ENCODE peak calls at places on chromosomes 13 and 19, in nine cellular contexts. J is tibial nerve; Y is lower lobe of right lung; V is uterus; X is iPS DF 6.9; K is mesendoderm; D is breast epithelium; H is adrenal gland; F is CD4-positive, CD25-positive, alpha-beta regulatory T cell. B is an unnamed sample.

GRCh38 chr13:64305246-64305645 is 2889.6 kb upstream of the PCDH20 start:
- DNase-seq in F (no peak), K (no peak), H (no peak), V (no peak), Y (no peak), D (no peak), X (no peak), J (no peak), B (no peak)

GRCh38 chr13:48545608-48546007 is 12.7 kb upstream of the RCBTB2 start:
- DNase-seq in F (no peak), V (no peak), J (no peak), K (no peak), D (no peak), X (no peak), Y (no peak), H (no peak), B (no peak)

GRCh38 chr19:14072535-14073231 is at the start of gene MISP3:
- DNase-seq in D (no peak), F (no peak), X (no peak), V (peak), K (no peak), H (peak), Y (peak), J (no peak), B (no peak)

GRCh38 chr19:36215276-36216171 is 618 bp downstream of the ZNF146 start:
- DNase-seq in V (no peak), X (no peak), J (no peak), K (peak), Y (no peak), F (no peak), H (peak), D (no peak), B (no peak)

GRCh38 chr19:41263042-41263849 is 926 bp upstream of the HNRNPUL1 start:
- DNase-seq in H (peak), K (peak), D (peak), X (no peak), Y (peak), V (peak), J (peak), F (peak), B (no peak)

GRCh38 chr19:50414850-50415660 is 3.7 kb upstream of the SPIB start:
- DNase-seq in F (peak), Y (peak), H (peak), X (peak), D (no peak), V (peak), J (peak), K (peak), B (no peak)

GRCh38 chr19:14977128-14977527 is 2.5 kb downstream of the SLC1A6 start:
- DNase-seq in Y (no peak), J (no peak), X (no peak), H (no peak), D (no peak), K (no peak), V (no peak), F (no peak), B (no peak)

GRCh38 chr13:91328726-91329125 is 18.8 kb upstream of the MIR17HG start:
- DNase-seq in V (no peak), Y (no peak), F (no peak), D (no peak), H (no peak), J (no peak), K (no peak), X (no peak), B (no peak)

GRCh38 chr19:15252398-15253018 is 20.3 kb upstream of the EPHX3 start:
- DNase-seq in F (no peak), X (no peak), D (no peak), V (peak), Y (no peak), J (no peak), H (no peak), K (peak), B (no peak)

GRCh38 chr13:44860427-44860826 is 128.8 kb downstream of the NUFIP1 start:
- DNase-seq in J (no peak), F (no peak), D (no peak), Y (no peak), V (no peak), K (no peak), H (no peak), X (no peak), B (no peak)

GRCh38 chr13:21364357-21364756 is 94.7 kb downstream of the ZDHHC20 start:
- DNase-seq in D (no peak), F (no peak), Y (no peak), X (no peak), H (no peak), K (no peak), V (no peak), J (no peak), B (no peak)

GRCh38 chr13:76314495-76314894 is 571.7 kb downstream of the KCTD12 start:
- DNase-seq in V (no peak), H (no peak), X (no peak), K (no peak), F (no peak), Y (no peak), D (no peak), J (no peak), B (no peak)

GRCh38 chr13:85969331-85969730 is 170.1 kb upstream of the SLITRK6 start:
- DNase-seq in J (no peak), H (no peak), Y (no peak), F (no peak), K (peak), V (no peak), X (no peak), D (no peak), B (no peak)

GRCh38 chr19:55165952-55166529 is 372 bp downstream of the DNAAF3 start:
- DNase-seq in H (peak), D (no peak), J (no peak), V (no peak), X (no peak), K (peak), F (no peak), Y (no peak), B (no peak)

DNA sequence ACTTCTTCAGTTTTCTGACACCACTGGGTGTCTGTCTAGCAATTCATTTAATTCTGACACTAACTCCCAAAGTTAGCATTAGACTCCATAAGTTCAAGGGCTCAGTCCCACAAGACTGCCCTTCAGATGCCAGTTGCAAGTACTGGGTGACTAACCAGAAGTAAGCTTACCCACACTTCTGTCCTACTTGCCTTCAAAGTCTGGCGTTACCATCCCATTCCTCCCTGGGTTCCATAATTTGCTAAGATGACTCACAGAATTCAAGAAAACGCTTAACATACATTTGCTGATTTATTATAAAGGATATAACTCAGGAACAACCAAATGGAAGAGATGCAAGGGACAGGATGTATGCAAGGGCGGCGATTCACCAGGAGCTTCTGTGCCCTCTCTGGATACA is 45.5 kb upstream of the NPAS1 start:
- DNase-seq in J (no peak), X (no peak), Y (no peak), H (no peak), K (no peak), V (no peak), F (no peak), D (no peak), B (no peak)
- H3K27ac ChIP-seq in J (no peak), X (no peak), Y (no peak), H (no peak), K (no peak), V (no peak), F (no peak), D (no peak), B (no peak)

GRCh38 chr13:24264976-24265375 is 44.4 kb upstream of the C1QTNF9 start:
- DNase-seq in V (no peak), J (no peak), K (no peak), F (peak), Y (peak), X (no peak), D (no peak), H (no peak), B (no peak)

GRCh38 chr13:24265453-24265852 is 43.9 kb upstream of the C1QTNF9 start:
- DNase-seq in V (no peak), H (no peak), F (no peak), X (no peak), Y (no peak), D (no peak), J (no peak), K (no peak), B (no peak)

GRCh38 chr13:24267801-24268200 is 41.6 kb upstream of the C1QTNF9 start:
- DNase-seq in F (no peak), H (no peak), Y (no peak), V (no peak), X (no peak), D (no peak), J (no peak), K (no peak), B (no peak)

GRCh38 chr13:24269803-24270202 is 39.6 kb upstream of the C1QTNF9 start:
- DNase-seq in J (no peak), X (no peak), K (no peak), V (no peak), H (no peak), Y (no peak), F (no peak), D (no peak), B (no peak)

DNA sequence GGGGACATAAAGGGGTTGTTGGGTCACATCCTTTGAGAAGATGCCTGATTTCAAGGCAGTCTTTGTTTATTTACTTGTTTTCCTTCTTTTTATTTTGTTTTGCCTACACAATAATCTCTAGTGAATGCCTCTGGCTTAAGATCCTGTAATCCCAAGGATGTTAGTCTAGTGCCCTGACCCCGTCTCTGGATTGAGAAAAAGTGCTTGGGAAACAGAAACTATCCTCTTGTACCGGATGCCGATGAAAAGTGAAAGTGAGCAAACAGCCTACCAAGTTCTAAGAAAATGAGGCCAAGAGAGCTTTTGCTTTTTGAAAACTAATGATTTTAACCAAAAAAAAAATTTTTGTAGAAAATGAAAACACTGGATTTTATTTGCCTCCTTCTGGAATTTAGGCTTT is 42.1 kb upstream of the C1QTNF9 start:
- DNase-seq in Y (no peak), D (no peak), V (no peak), K (no peak), F (peak), J (no peak), X (no peak), H (peak), B (no peak)
- H3K4me3 ChIP-seq in Y (peak), D (no peak), V (no peak), K (no peak), F (peak), J (peak), X (no peak), H (peak), B (no peak)

DNA sequence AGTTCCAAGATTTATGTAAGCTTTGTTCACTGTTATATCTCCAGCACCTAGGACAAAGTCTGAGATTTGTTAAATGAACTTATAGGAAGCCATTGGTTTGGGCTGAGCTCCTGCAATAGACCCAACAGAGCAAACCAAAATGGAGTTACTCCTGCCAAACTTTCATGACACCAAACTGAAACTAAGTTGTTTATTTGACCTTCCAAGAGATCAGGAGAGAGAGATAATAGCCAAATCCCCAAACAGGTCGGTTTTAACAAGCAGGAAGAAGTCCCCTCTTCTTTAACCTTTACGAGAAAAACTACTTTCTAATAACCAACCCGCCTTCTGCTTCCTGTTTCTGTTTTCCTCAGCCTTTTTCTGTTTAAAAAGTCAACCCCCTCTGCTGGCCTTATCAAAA is 54.9 kb upstream of the ATP12A start:
- DNase-seq in D (no peak), X (no peak), F (peak), H (no peak), V (no peak), K (no peak), J (no peak), Y (no peak), B (no peak)
- H3K27ac ChIP-seq in D (no peak), X (no peak), F (peak), H (no peak), V (peak), K (no peak), J (no peak), Y (no peak), B (no peak)

GRCh38 chr19:13024126-13024957 is 29.1 kb downstream of the NFIX start:
- DNase-seq in Y (peak), V (peak), X (no peak), J (no peak), F (no peak), K (peak), H (no peak), D (no peak), B (no peak)
- H3K4me3 ChIP-seq in Y (peak), V (peak), X (no peak), J (peak), F (no peak), K (no peak), H (peak), D (peak), B (peak)